ENCODE peak calls at places on chromosome 6, in six cellular contexts. G is OCI-LY7, S is psoas muscle, X is testis, D is lower lobe of right lung, Y is ovary. O is an unnamed sample.

GRCh38 chr6:984031-984430 is 291.1 kb upstream of the EXOC2 start:
- DNase-seq in Y (no peak), X (no peak), S (no peak), G (no peak), D (no peak), O (no peak)

GRCh38 chr6:145247677-145248419 is 487.5 kb downstream of the EPM2A start:
- DNase-seq in S (no peak), X (no peak), G (no peak), Y (no peak), D (no peak), O (no peak)

GRCh38 chr6:149483849-149484635 is 772 bp downstream of the ZC3H12D start:
- DNase-seq in S (no peak), X (no peak), D (no peak), Y (no peak), G (peak; percentile 38), O (no peak)

GRCh38 chr6:129635396-129636164 is 74.4 kb downstream of the ARHGAP18 start:
- DNase-seq in Y (no peak), X (no peak), G (no peak), S (no peak), D (no peak), O (no peak)

GRCh38 chr6:109450801-109451200 is 4.8 kb downstream of the MICAL1 start:
- DNase-seq in X (no peak), G (no peak), Y (no peak), D (no peak), S (no peak), O (no peak)

GRCh38 chr6:109498049-109498448 is 15.0 kb upstream of the ZBTB24 start:
- DNase-seq in X (no peak), Y (no peak), G (no peak), D (no peak), S (no peak), O (no peak)

GRCh38 chr6:7671076-7671475 is 54.8 kb upstream of the BMP6 start:
- DNase-seq in G (no peak), Y (no peak), S (no peak), X (no peak), D (no peak), O (no peak)

GRCh38 chr6:37029249-37029959 is 23.9 kb downstream of the FGD2 start:
- DNase-seq in Y (peak; percentile 56), S (peak; percentile 74), D (peak; percentile 86), G (peak; percentile 60), X (peak; percentile 81), O (peak; percentile 87)

GRCh38 chr6:35719830-35720733 is 16.8 kb upstream of the ARMC12 start:
- DNase-seq in X (peak; percentile 66), D (peak; percentile 66), G (peak; percentile 83), S (peak; percentile 32), Y (peak; percentile 60), O (peak; percentile 82)

GRCh38 chr6:74927299-74927698 is 278.6 kb downstream of the COL12A1 start:
- DNase-seq in G (no peak), D (no peak), Y (no peak), S (no peak), X (no peak), O (no peak)

GRCh38 chr6:85008311-85009015 is 244.1 kb upstream of the TBX18 start:
- DNase-seq in S (no peak), Y (no peak), G (no peak), X (no peak), D (no peak), O (no peak)

GRCh38 chr6:53466257-53466656 is 78.6 kb downstream of the GCLC start:
- DNase-seq in Y (no peak), S (no peak), D (no peak), G (no peak), X (no peak), O (no peak)

GRCh38 chr6:14211596-14211961 is 94.0 kb downstream of the CD83 start:
- DNase-seq in G (no peak), S (peak; percentile 36), Y (peak; percentile 66), X (peak; percentile 74), D (peak; percentile 68), O (peak; percentile 89)

GRCh38 chr6:130906736-130907381 is 79.7 kb downstream of the SMLR1 start:
- DNase-seq in D (no peak), S (no peak), Y (no peak), G (no peak), X (no peak), O (no peak)

GRCh38 chr6:44925100-44925739 is 402.9 kb upstream of the RUNX2 start:
- DNase-seq in D (no peak), S (no peak), G (no peak), Y (no peak), X (no peak), O (no peak)

GRCh38 chr6:134402372-134402984 is 84.6 kb upstream of the SGK1 start:
- DNase-seq in X (no peak), S (no peak), Y (no peak), G (no peak), D (no peak), O (no peak)

GRCh38 chr6:22892452-22892851 is 323.1 kb downstream of the HDGFL1 start:
- DNase-seq in Y (no peak), D (no peak), G (no peak), X (no peak), S (no peak), O (no peak)

GRCh38 chr6:110544472-110544871 is 68.1 kb upstream of the SLC22A16 start:
- DNase-seq in S (no peak), X (no peak), Y (no peak), G (no peak), D (no peak), O (peak; percentile 62)

GRCh38 chr6:158150701-158151100 is 17.4 kb downstream of the SERAC1 start:
- DNase-seq in G (no peak), D (no peak), S (no peak), Y (no peak), X (no peak), O (no peak)

GRCh38 chr6:148342146-148343027 is at the start of gene SASH1:
- DNase-seq in G (no peak), S (peak; percentile 64), Y (peak; percentile 63), D (peak; percentile 79), X (peak; percentile 76), O (peak; percentile 82)

GRCh38 chr6:155315516-155315871 is 1.2 kb upstream of the TFB1M start:
- DNase-seq in X (no peak), D (no peak), G (peak; percentile 17), Y (no peak), S (no peak), O (no peak)

GRCh38 chr6:150252714-150253444 is 110.0 kb downstream of the PPP1R14C start:
- DNase-seq in S (no peak), Y (no peak), G (no peak), D (no peak), X (no peak), O (no peak)

GRCh38 chr6:22785036-22785435 is 215.7 kb downstream of the HDGFL1 start:
- DNase-seq in Y (no peak), S (no peak), X (no peak), D (no peak), G (no peak), O (no peak)

DNA sequence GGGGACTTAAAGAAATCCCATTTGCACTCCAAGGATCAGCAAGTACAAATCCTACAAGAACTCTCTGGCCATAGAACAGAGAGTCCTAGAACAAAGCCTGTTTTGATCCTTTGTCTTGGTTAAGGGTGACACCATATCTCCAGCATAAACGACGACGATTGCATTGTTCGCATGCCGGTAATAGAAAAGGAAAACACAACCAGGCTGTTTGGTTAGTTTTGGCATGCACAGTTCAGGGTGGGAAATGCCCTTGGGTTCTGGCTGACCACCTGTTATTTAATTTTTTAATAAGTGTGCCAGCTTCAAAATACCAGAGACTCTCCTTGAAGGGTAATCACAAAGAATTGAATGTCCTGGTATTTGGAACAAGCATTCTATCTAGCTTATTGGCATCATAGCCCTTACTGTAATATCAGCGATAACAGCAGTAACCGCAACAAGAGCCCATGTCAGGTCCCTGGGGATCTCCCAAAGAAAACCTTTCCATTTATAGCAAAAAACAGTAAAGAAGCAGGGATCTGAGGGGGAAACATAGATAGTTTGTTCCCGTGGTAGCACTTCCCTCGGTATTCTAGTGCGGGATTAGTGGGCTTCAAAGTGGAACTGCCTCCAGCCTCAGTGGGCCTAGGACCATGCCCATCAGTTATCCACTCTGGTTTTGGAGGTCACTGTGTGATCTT is 77.1 kb downstream of the TMEM170B start:
- DNase-seq in X (no peak), G (no peak), S (no peak), Y (no peak), D (no peak), O (no peak)
- H3K27ac ChIP-seq in X (no peak overlapping the region), G (no peak overlapping the region), S (no peak overlapping the region), Y (no peak overlapping the region), D (peak overlapping the region; percentile 25), O (no peak overlapping the region)

GRCh38 chr6:156391977-156392376 is 385.2 kb upstream of the ARID1B start:
- DNase-seq in S (no peak), Y (no peak), G (peak; percentile 60), X (no peak), D (no peak), O (no peak)
- H3K4me3 ChIP-seq in S (no peak overlapping the region), Y (no peak overlapping the region), G (peak overlapping the region; percentile 36), X (no peak overlapping the region), D (no peak overlapping the region), O (no peak overlapping the region)

DNA sequence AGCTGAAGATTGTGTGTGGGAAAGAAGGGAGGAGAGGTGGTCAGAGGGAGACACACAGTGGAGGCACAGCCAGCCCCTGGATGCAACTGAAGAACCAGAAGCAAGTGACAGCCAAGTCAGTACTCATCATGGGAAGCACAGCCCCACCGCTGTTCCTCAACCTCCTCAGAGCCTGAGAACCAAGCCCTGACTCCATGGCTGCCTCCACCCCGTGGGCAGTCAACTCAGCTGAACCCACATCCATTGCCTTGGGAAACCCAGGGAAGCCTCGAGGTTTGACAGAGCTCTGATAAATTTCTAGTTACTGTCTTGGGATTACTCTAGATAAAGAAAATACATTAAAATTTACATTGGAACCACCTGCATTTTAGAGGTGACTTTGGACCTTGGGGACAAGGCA is 29.6 kb downstream of the ALDH5A1 start:
- DNase-seq in X (no peak), Y (no peak), D (no peak), S (no peak), G (no peak), O (no peak)
- H3K27ac ChIP-seq in X (no peak overlapping the region), Y (no peak overlapping the region), D (no peak overlapping the region), S (no peak overlapping the region), G (peak overlapping the region; percentile 98), O (no peak overlapping the region)

DNA sequence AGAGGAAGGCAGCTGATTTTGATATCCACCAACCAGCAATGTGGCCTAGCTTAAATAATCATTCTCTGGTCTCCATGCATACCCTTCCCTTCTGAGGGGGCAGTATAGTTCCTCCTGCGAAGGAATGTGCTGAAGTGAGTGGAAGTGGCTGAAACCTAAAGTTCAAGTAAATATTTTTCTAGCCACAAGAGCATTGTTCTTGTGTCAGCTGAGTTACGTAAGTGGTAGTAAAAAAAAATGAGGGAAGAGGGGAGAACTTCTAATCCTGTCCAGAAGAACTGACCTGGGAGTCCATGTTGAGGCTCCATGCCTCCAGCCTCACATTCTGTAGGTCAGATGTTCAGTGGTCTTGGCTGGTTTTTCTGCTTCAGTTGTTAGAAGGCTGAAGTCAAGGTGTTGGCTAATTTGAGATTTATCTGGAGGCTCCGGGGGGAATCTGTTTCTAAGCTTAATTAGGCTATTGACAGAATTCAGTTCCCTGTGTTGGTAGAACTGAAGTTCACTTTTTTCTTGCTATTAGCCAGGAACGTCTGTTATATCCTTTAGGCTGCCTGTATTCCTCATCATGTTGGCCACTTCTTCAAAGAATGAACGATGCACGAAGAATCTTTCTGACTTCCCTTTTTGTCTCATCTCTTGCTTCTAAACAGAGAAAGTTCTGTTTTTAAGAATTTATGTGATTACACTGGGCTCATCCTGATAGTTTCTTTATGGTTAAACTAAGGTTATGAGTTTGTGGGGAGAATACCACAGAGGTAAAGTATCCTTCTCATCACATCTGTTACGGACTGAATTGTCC is 207.1 kb upstream of the PRSS16 start:
- DNase-seq in G (no peak), Y (no peak), D (no peak), S (no peak), X (no peak), O (no peak)
- H3K4me3 ChIP-seq in G (no peak overlapping the region), Y (no peak overlapping the region), D (no peak overlapping the region), S (no peak overlapping the region), X (no peak overlapping the region), O (no peak overlapping the region)